ENCODE peak calls at places on chromosomes 7 and 10, in seven cellular contexts. O is activated naive CD8-positive, alpha-beta T cell treated with anti-CD3 and anti-CD28 coated beads, Interleukin-2, amount 50 U/mL, for 24 hours; T is AG09319; Z is bronchial epithelial cell; U is coronary artery; B is activated CD8-positive, alpha-beta memory T cell treated with anti-CD3 and anti-CD28 coated beads for 1 hour; F is colonic mucosa. G is an unnamed sample.

GRCh38 chr10:46530249-46531186 is 25.9 kb downstream of the GPRIN2 start:
- DNase-seq in O (no peak), T (no peak), Z (no peak), U (no peak), B (no peak), F (no peak), G (no peak)

GRCh38 chr10:68047088-68047487 is 28.0 kb downstream of the HERC4 start:
- DNase-seq in O (no peak), T (no peak), Z (no peak), U (no peak), B (no peak), F (no peak), G (no peak)

GRCh38 chr7:7454000-7454399 is 81.7 kb downstream of the COL28A1 start:
- DNase-seq in O (no peak), T (no peak), Z (no peak), U (no peak), B (no peak), F (no peak), G (no peak)

GRCh38 chr7:121605297-121605640 is 209.2 kb upstream of the FAM3C start:
- DNase-seq in O (no peak), T (no peak), Z (peak; percentile 53), U (no peak), B (no peak), F (no peak), G (peak; percentile 11)

GRCh38 chr10:58473966-58474365 is 38.7 kb upstream of the BICC1 start:
- DNase-seq in O (no peak), T (no peak), Z (peak; percentile 54), U (no peak), B (no peak), F (no peak), G (no peak)

GRCh38 chr10:119209050-119209735 is 1.8 kb downstream of the GRK5 start:
- DNase-seq in O (peak; percentile 77), T (no peak), Z (peak; percentile 28), U (peak; percentile 81), B (peak; percentile 39), F (peak; percentile 71), G (peak; percentile 80)

GRCh38 chr7:37385787-37386186 is 62.9 kb downstream of the ELMO1 start:
- DNase-seq in O (no peak), T (no peak), Z (no peak), U (no peak), B (no peak), F (no peak), G (no peak)

GRCh38 chr7:71459137-71459536 is 327.2 kb downstream of the GALNT17 start:
- DNase-seq in O (no peak), T (no peak), Z (no peak), U (no peak), B (no peak), F (no peak), G (no peak)

GRCh38 chr7:132446265-132446664 is 130.0 kb downstream of the PLXNA4 start:
- DNase-seq in O (no peak), T (no peak), Z (no peak), U (no peak), B (no peak), F (no peak), G (no peak)

GRCh38 chr10:31036209-31036608 is 4.5 kb upstream of the ZNF438 start:
- DNase-seq in O (no peak), T (no peak), Z (no peak), U (no peak), B (no peak), F (no peak), G (no peak)

GRCh38 chr10:21368728-21369425 is 156.6 kb downstream of the SKIDA1 start:
- DNase-seq in O (no peak), T (no peak), Z (peak; percentile 91), U (no peak), B (no peak), F (no peak), G (peak; percentile 92)

GRCh38 chr10:133215586-133215985 is 14.4 kb upstream of the UTF1 start:
- DNase-seq in O (no peak), T (no peak), Z (no peak), U (no peak), B (no peak), F (no peak), G (no peak)

GRCh38 chr7:105408791-105409410 is 20.2 kb upstream of the SRPK2 start:
- DNase-seq in O (no peak), T (no peak), Z (peak; percentile 66), U (no peak), B (no peak), F (no peak), G (no peak)

GRCh38 chr10:131126321-131127121 is 185.0 kb downstream of the TCERG1L start:
- DNase-seq in O (no peak), T (no peak), Z (peak; percentile 4), U (no peak), B (no peak), F (no peak), G (no peak)

GRCh38 chr10:76133597-76134255 is 702.3 kb downstream of the LRMDA start:
- DNase-seq in O (no peak), T (peak; percentile 69), Z (no peak), U (no peak), B (no peak), F (no peak), G (peak; percentile 61)

GRCh38 chr10:79014796-79015195 is 54.0 kb upstream of the ZMIZ1 start:
- DNase-seq in O (no peak), T (no peak), Z (no peak), U (no peak), B (no peak), F (no peak), G (no peak)

GRCh38 chr10:70302292-70302691 is 18.5 kb upstream of the NPFFR1 start:
- DNase-seq in O (no peak), T (peak; percentile 53), Z (no peak), U (no peak), B (no peak), F (no peak), G (no peak)